ENCODE peak calls at places on chromosomes 2 and 18, in nine cellular contexts. S, P, V, J, M, O, I, W and A are unnamed samples.
A peak's percentile ranks its signal among the peaks of the same experiment; 100 is the strongest.

GRCh38 chr2:170026361-170026760 is 151.6 kb upstream of the MYO3B start:
- DNase-seq in S (no peak), P (no peak), V (no peak), J (no peak), M (no peak), O (no peak), I (no peak), W (no peak), A (no peak)

GRCh38 chr2:46066116-46066515 is 231.1 kb upstream of the EPAS1 start:
- DNase-seq in S (no peak), P (no peak), V (no peak), J (no peak), M (no peak), O (no peak), I (no peak), W (no peak), A (no peak)

GRCh38 chr18:49177812-49178211 is 227.0 kb upstream of the SMAD7 start:
- DNase-seq in S (no peak), P (no peak), V (no peak), J (peak; percentile 76), M (peak; percentile 48), O (no peak), I (no peak), W (no peak), A (no peak)

GRCh38 chr2:184119920-184120820 is 478.2 kb upstream of the ZNF804A start:
- DNase-seq in S (no peak), P (no peak), V (no peak), J (no peak), M (no peak), O (no peak), I (no peak), W (no peak), A (no peak)

GRCh38 chr2:70941186-70941585 is 5.5 kb downstream of the ATP6V1B1 start:
- DNase-seq in S (no peak), P (no peak), V (no peak), J (no peak), M (no peak), O (no peak), I (no peak), W (no peak), A (no peak)

GRCh38 chr18:77054606-77055428 is 77.8 kb downstream of the MBP start:
- DNase-seq in S (peak; percentile 90), P (peak; percentile 47), V (peak; percentile 81), J (peak; percentile 90), M (peak; percentile 93), O (peak; percentile 68), I (peak; percentile 61), W (peak; percentile 83), A (peak; percentile 88)

GRCh38 chr2:173716458-173717052 is 248.6 kb downstream of the SP3 start:
- DNase-seq in S (no peak), P (no peak), V (no peak), J (no peak), M (peak; percentile 97), O (no peak), I (no peak), W (no peak), A (no peak)

GRCh38 chr18:59730896-59731295 is 33.7 kb upstream of the CCBE1 start:
- DNase-seq in S (no peak), P (no peak), V (no peak), J (no peak), M (no peak), O (no peak), I (no peak), W (no peak), A (no peak)

GRCh38 chr2:239463541-239464165 is 62.8 kb upstream of the HDAC4 start:
- DNase-seq in S (peak; percentile 31), P (no peak), V (no peak), J (no peak), M (no peak), O (no peak), I (no peak), W (no peak), A (no peak)

GRCh38 chr18:11124054-11124453 is 25.3 kb downstream of the PIEZO2 start:
- DNase-seq in S (no peak), P (no peak), V (no peak), J (no peak), M (no peak), O (no peak), I (no peak), W (no peak), A (no peak)

GRCh38 chr18:11119962-11120361 is 29.4 kb downstream of the PIEZO2 start:
- DNase-seq in S (no peak), P (no peak), V (no peak), J (no peak), M (no peak), O (no peak), I (no peak), W (no peak), A (no peak)

GRCh38 chr18:11121426-11121825 is 27.9 kb downstream of the PIEZO2 start:
- DNase-seq in S (no peak), P (no peak), V (no peak), J (no peak), M (no peak), O (no peak), I (no peak), W (no peak), A (no peak)

DNA sequence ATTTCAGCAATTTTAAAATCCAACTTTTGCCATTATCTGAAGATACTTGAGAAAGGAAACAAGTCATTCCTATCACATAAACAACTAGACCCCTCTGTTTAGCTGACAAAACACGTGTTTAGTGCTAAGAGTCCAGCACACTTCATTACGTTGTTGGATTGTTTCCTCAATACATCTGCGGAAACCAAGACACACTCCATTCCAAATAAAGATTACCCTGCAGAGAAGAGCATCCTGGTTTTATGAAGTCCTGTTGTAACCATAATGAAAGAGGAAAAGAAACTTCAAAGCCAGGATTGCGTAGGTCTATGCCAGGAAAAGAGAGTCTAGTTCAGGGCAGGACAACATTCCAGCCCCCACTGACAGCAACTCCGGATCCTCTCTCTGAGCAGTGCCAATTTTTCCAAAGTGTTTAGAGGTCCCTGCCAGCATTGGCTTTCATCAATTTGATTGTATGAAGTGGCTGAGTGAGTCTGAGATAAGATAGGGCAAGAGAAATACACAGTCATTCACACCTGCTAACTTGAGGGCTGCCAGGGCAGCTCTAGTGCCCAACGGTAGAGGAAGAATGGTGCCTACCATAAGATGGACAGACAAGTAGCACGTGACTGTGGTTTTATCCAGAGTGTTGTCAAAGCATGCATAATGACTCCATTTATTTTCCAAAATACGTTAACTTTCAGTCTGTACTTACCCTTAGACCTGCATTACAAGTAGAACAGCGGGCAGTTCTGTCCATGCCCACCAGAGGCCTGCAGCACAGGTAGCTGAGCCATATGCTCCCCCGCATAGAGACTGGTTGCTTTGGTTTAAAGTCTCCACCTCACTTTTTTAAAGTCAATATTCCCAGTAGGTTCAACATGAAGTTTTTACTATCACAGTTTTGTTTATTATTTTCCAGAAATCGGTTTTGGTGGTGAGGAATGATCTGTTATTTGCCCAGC is 23.7 kb downstream of the PIEZO2 start:
- DNase-seq in S (no peak), P (no peak), V (no peak), J (peak; percentile 49), M (no peak), O (peak; percentile 40), I (no peak), W (no peak), A (no peak)
- TF ChIP-seq CTCF in S (no peak), P (no peak), V (no peak), J (no peak), M (no peak), O (no peak), I (no peak), W (no peak), A (no peak)

GRCh38 chr2:195582188-195582587 is 74.8 kb upstream of the SLC39A10 start:
- DNase-seq in S (no peak), P (no peak), V (no peak), J (no peak), M (no peak), O (no peak), I (no peak), W (no peak), A (no peak)
- H3K27ac ChIP-seq in S (no peak overlapping the region), P (no peak overlapping the region), V (no peak overlapping the region), J (no peak overlapping the region), M (no peak overlapping the region), O (no peak overlapping the region), I (no peak overlapping the region), W (no peak overlapping the region), A (no peak overlapping the region)

GRCh38 chr18:56647071-56647470 is 4.1 kb upstream of the WDR7 start:
- DNase-seq in S (no peak), P (no peak), V (no peak), J (no peak), M (no peak), O (no peak), I (no peak), W (no peak), A (no peak)

GRCh38 chr18:56641714-56642331 is 3.4 kb upstream of the TXNL1 start:
- DNase-seq in S (no peak), P (no peak), V (no peak), J (peak; percentile 30), M (peak; percentile 65), O (no peak), I (no peak), W (no peak), A (no peak)

GRCh38 chr18:56648307-56648706 is 2.9 kb upstream of the WDR7 start:
- DNase-seq in S (no peak), P (peak; percentile 17), V (no peak), J (no peak), M (no peak), O (no peak), I (no peak), W (no peak), A (no peak)

GRCh38 chr18:56650056-56650455 is 1.1 kb upstream of the WDR7 start:
- DNase-seq in S (no peak), P (peak; percentile 29), V (no peak), J (peak; percentile 11), M (no peak), O (no peak), I (no peak), W (no peak), A (no peak)

GRCh38 chr18:56645415-56646016 is 5.6 kb upstream of the WDR7 start:
- DNase-seq in S (no peak), P (peak; percentile 26), V (no peak), J (peak; percentile 12), M (peak; percentile 45), O (peak; percentile 18), I (no peak), W (no peak), A (no peak)
- TF ChIP-seq CTCF in S (peak; percentile 18), P (peak; percentile 59), V (peak; percentile 45), J (peak; percentile 21), M (peak; percentile 69), O (peak; percentile 50), I (peak; percentile 46), W (no peak), A (peak; percentile 12)

GRCh38 chr2:176139621-176140020 is 10.1 kb downstream of the HOXD8 start:
- DNase-seq in S (no peak), P (no peak), V (no peak), J (no peak), M (no peak), O (no peak), I (no peak), W (no peak), A (no peak)

GRCh38 chr2:176137249-176137573 is 7.7 kb downstream of the HOXD8 start:
- DNase-seq in S (no peak), P (no peak), V (no peak), J (no peak), M (no peak), O (no peak), I (no peak), W (no peak), A (no peak)

GRCh38 chr2:176139170-176139611 is 9.7 kb downstream of the HOXD8 start:
- DNase-seq in S (no peak), P (no peak), V (no peak), J (no peak), M (no peak), O (no peak), I (no peak), W (no peak), A (no peak)

GRCh38 chr2:176137883-176138282 is 8.4 kb downstream of the HOXD8 start:
- DNase-seq in S (no peak), P (no peak), V (no peak), J (no peak), M (no peak), O (no peak), I (no peak), W (no peak), A (no peak)

GRCh38 chr2:176138526-176139169 is 9.1 kb downstream of the HOXD8 start:
- DNase-seq in S (no peak), P (no peak), V (no peak), J (no peak), M (no peak), O (no peak), I (no peak), W (no peak), A (no peak)
- H3K27ac ChIP-seq in S (no peak overlapping the region), P (no peak overlapping the region), V (peak overlapping the region; percentile 9), J (no peak overlapping the region), M (no peak overlapping the region), O (no peak overlapping the region), I (no peak overlapping the region), W (no peak overlapping the region), A (no peak overlapping the region)